ENCODE peak calls at places on chromosome 15, in ten cellular contexts. V is sigmoid colon, W is K562, U is stomach, E is H1, D is suprapubic skin, Y is esophagus muscularis mucosa, S is GM12878, T is upper lobe of left lung, P is HepG2. H is an unnamed sample.

GRCh38 chr15:24729760-24730159 is 54.2 kb downstream of the NPAP1 start:
- DNase-seq in V (no peak), W (no peak), U (no peak), E (no peak), D (no peak), Y (no peak), S (no peak), T (no peak), P (no peak), H (no peak)

GRCh38 chr15:42032376-42033213 is 11.8 kb upstream of the PLA2G4E start:
- DNase-seq in V (no peak), W (no peak), U (no peak), E (no peak), D (peak), Y (no peak), S (peak), T (no peak), P (no peak), H (no peak)

GRCh38 chr15:77532067-77532710 is 100.5 kb downstream of the LINGO1 start:
- DNase-seq in V (peak), W (no peak), U (no peak), E (no peak), D (no peak), Y (no peak), S (no peak), T (no peak), P (no peak), H (no peak)

GRCh38 chr15:37788767-37789391 is 145.6 kb upstream of the TMCO5A start:
- DNase-seq in V (no peak), W (no peak), U (no peak), E (no peak), D (no peak), Y (no peak), S (no peak), T (no peak), P (no peak), H (no peak)

GRCh38 chr15:64067564-64068030 is 21.3 kb upstream of the DAPK2 start:
- DNase-seq in V (peak), W (peak), U (peak), E (peak), D (no peak), Y (no peak), S (peak), T (no peak), P (peak), H (peak)

GRCh38 chr15:45522931-45523331 is 376 bp upstream of the SLC30A4 start:
- DNase-seq in V (no peak), W (no peak), U (no peak), E (no peak), D (peak), Y (no peak), S (no peak), T (no peak), P (no peak), H (no peak)

GRCh38 chr15:37028609-37029287 is 71.6 kb downstream of the MEIS2 start:
- DNase-seq in V (no peak), W (no peak), U (no peak), E (no peak), D (no peak), Y (no peak), S (no peak), T (no peak), P (no peak), H (no peak)

GRCh38 chr15:69393831-69394491 is 20.2 kb upstream of the KIF23 start:
- DNase-seq in V (no peak), W (no peak), U (no peak), E (no peak), D (no peak), Y (no peak), S (no peak), T (no peak), P (no peak), H (no peak)

GRCh38 chr15:91208366-91208765 is 108.3 kb downstream of the SV2B start:
- DNase-seq in V (no peak), W (no peak), U (no peak), E (no peak), D (no peak), Y (no peak), S (no peak), T (no peak), P (no peak), H (no peak)

GRCh38 chr15:52143862-52144261 is 31.3 kb upstream of the BCL2L10 start:
- DNase-seq in V (no peak), W (peak), U (no peak), E (no peak), D (no peak), Y (no peak), S (no peak), T (no peak), P (peak), H (no peak)

GRCh38 chr15:95259965-95260364 is 1028.6 kb downstream of the MCTP2 start:
- DNase-seq in V (no peak), W (peak), U (peak), E (no peak), D (no peak), Y (no peak), S (no peak), T (no peak), P (no peak), H (no peak)

GRCh38 chr15:27463699-27464098 is 492.7 kb downstream of the GABRG3 start:
- DNase-seq in V (no peak), W (no peak), U (no peak), E (no peak), D (no peak), Y (peak), S (no peak), T (no peak), P (no peak), H (no peak)

GRCh38 chr15:92076536-92076935 is 223.0 kb downstream of the SLCO3A1 start:
- DNase-seq in V (no peak), W (no peak), U (no peak), E (no peak), D (peak), Y (no peak), S (no peak), T (no peak), P (no peak), H (no peak)

GRCh38 chr15:33021806-33022389 is 172.6 kb downstream of the FMN1 start:
- DNase-seq in V (no peak), W (peak), U (no peak), E (no peak), D (no peak), Y (no peak), S (no peak), T (no peak), P (peak), H (no peak)

GRCh38 chr15:90603893-90604292 is 74.2 kb downstream of the CRTC3 start:
- DNase-seq in V (no peak), W (no peak), U (peak), E (no peak), D (no peak), Y (no peak), S (no peak), T (no peak), P (no peak), H (peak)

GRCh38 chr15:44968475-44968874 is 12.0 kb downstream of the TERB2 start:
- DNase-seq in V (no peak), W (no peak), U (no peak), E (no peak), D (no peak), Y (no peak), S (no peak), T (no peak), P (no peak), H (no peak)

GRCh38 chr15:81091889-81092558 is 42.0 kb upstream of the CFAP161 start:
- DNase-seq in V (no peak), W (peak), U (no peak), E (no peak), D (no peak), Y (no peak), S (no peak), T (no peak), P (peak), H (no peak)

GRCh38 chr15:100020181-100020580 is 286.9 kb upstream of the LYSMD4 start:
- DNase-seq in V (no peak), W (no peak), U (no peak), E (peak), D (peak), Y (no peak), S (no peak), T (no peak), P (no peak), H (no peak)

GRCh38 chr15:80550910-80551265 is 144.2 kb upstream of the ABHD17C start:
- DNase-seq in V (no peak), W (no peak), U (no peak), E (no peak), D (no peak), Y (no peak), S (no peak), T (no peak), P (no peak), H (no peak)

GRCh38 chr15:22933641-22934061 is 46.5 kb downstream of the CYFIP1 start:
- DNase-seq in V (no peak), W (no peak), U (peak), E (no peak), D (no peak), Y (no peak), S (no peak), T (no peak), P (no peak), H (no peak)

GRCh38 chr15:64635486-64635815 is 139.9 kb downstream of the RBPMS2 start:
- DNase-seq in V (peak), W (no peak), U (peak), E (no peak), D (no peak), Y (no peak), S (peak), T (no peak), P (peak), H (no peak)

GRCh38 chr15:45474799-45475198 is 47.8 kb downstream of the SLC30A4 start:
- DNase-seq in V (no peak), W (no peak), U (no peak), E (no peak), D (no peak), Y (no peak), S (no peak), T (no peak), P (no peak), H (no peak)

GRCh38 chr15:63908986-63909385 is 75.2 kb upstream of the HERC1 start:
- DNase-seq in V (no peak), W (no peak), U (no peak), E (no peak), D (no peak), Y (no peak), S (no peak), T (no peak), P (no peak), H (no peak)

GRCh38 chr15:38702178-38702912 is 137.7 kb upstream of the RASGRP1 start:
- DNase-seq in V (no peak), W (no peak), U (peak), E (no peak), D (no peak), Y (no peak), S (no peak), T (no peak), P (peak), H (peak)

GRCh38 chr15:79433610-79434009 is 1.5 kb downstream of the MINAR1 start:
- DNase-seq in V (no peak), W (no peak), U (no peak), E (peak), D (no peak), Y (peak), S (no peak), T (no peak), P (no peak), H (no peak)

GRCh38 chr15:39502048-39502447 is 78.8 kb upstream of the THBS1 start:
- DNase-seq in V (no peak), W (no peak), U (no peak), E (no peak), D (no peak), Y (peak), S (no peak), T (no peak), P (no peak), H (no peak)

GRCh38 chr15:35499723-35500122 is 46.2 kb downstream of the DPH6 start:
- DNase-seq in V (no peak), W (no peak), U (no peak), E (no peak), D (no peak), Y (no peak), S (no peak), T (no peak), P (no peak), H (no peak)

GRCh38 chr15:90838066-90838465 is 30.3 kb upstream of the FURIN start:
- DNase-seq in V (no peak), W (no peak), U (no peak), E (no peak), D (no peak), Y (no peak), S (no peak), T (no peak), P (no peak), H (peak)

GRCh38 chr15:84590406-84590805 is 10.4 kb upstream of the ZSCAN2 start:
- DNase-seq in V (no peak), W (no peak), U (no peak), E (no peak), D (no peak), Y (no peak), S (no peak), T (no peak), P (no peak), H (no peak)

GRCh38 chr15:41790169-41790568 is 15.9 kb downstream of the MAPKBP1 start:
- DNase-seq in V (no peak), W (peak), U (no peak), E (no peak), D (no peak), Y (no peak), S (no peak), T (no peak), P (no peak), H (no peak)

GRCh38 chr15:90414408-90415028 is 26.5 kb downstream of the IQGAP1 start:
- DNase-seq in V (no peak), W (no peak), U (no peak), E (no peak), D (no peak), Y (no peak), S (no peak), T (no peak), P (no peak), H (no peak)

GRCh38 chr15:69793436-69793782 is 304.3 kb downstream of the TLE3 start:
- DNase-seq in V (no peak), W (no peak), U (no peak), E (no peak), D (no peak), Y (no peak), S (no peak), T (no peak), P (no peak), H (no peak)

DNA sequence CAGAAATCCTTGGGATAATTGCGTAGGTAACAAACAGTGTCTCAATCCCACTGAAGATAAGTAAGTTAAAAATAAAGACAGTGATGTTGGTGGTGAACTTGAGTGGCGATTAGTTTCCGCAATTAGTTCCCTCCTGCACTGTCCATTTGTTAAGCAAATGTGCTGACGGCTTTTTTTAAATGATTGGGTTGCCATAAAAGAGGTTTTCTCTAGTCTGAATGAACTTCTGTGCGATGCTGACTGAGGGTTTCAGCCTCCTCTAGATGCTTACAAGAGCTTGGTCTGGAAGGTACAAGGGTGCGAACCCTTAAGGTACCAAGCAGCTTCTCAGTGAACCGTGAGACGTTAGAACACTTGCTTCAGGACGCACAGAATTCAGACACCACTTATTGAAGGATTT is 746 bp downstream of the MCTP2 start:
- DNase-seq in V (no peak), W (no peak), U (no peak), E (no peak), D (no peak), Y (no peak), S (peak), T (no peak), P (no peak), H (no peak)
- TF ChIP-seq POLR2AphosphoS5 in V (no peak), W (no peak), U (no peak), E (no peak), D (no peak), Y (no peak), S (no peak), T (no peak), P (no peak), H (no peak)

DNA sequence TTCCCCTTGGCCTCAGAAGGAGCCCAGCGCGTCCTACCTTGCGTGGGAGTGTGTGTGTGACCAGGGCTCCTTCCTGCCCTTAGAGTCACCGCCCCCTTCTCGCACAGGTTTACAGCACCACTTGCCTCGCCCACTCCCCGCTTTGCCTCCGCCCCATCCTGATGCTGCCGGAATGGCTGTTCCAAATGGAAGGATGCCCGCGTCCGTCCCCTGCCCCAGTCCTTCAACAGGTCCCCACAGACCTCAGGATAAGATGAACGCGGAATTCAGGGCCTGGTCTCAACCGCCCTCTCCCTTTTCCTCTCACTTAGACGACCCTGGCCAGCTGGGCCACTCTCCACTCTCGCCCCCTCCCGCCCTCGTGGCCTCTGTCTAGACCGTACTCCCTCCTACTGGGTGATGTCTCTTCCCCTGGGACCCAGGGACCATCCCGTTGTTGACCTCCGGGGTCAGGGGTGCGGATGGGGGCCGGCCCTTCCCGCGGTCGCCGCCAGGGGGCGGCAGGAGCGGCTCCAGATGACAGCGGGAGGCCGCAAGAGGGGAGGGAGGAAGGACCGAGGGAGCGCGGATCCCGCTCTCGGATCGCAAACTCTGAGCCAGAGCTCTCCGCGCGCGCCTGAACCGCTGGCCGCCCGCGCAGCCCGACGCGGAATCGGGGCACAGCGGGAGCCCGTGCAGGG is at the start of gene THSD4:
- DNase-seq in V (peak), W (peak), U (peak), E (peak), D (no peak), Y (no peak), S (no peak), T (peak), P (peak), H (peak)
- TF ChIP-seq EP300 in V (no peak), W (no peak), U (no peak), E (peak), D (no peak), Y (no peak), S (no peak), T (no peak), P (no peak), H (no peak)

GRCh38 chr15:55942332-55942731 is 51.1 kb downstream of the NEDD4 start:
- DNase-seq in V (no peak), W (no peak), U (no peak), E (no peak), D (no peak), Y (no peak), S (no peak), T (no peak), P (no peak), H (no peak)
- TF ChIP-seq POLR2A in V (no peak), W (no peak), U (no peak), E (no peak), D (no peak), Y (no peak), S (no peak), T (no peak), P (no peak), H (no peak)

DNA sequence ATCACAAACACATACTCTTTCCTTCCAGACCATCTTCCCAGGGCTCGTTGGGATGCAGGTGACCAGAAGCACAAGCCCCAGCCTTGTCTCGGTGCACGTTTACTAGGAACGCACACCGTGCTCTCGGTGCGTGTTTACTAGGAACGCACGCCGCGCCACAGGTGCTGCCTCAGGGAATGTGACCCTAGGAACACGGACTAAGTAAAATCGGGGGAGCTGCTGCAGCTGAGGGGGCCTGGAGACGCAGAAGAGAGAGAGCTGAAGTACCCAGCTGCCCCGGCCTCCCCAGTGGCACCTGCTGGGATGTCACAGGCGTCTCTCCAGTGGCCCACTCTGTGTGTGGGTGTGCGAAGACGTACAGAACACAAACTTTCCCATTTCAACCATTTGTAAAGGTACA is 91.0 kb upstream of the SNRPA1 start:
- DNase-seq in V (no peak), W (no peak), U (no peak), E (no peak), D (no peak), Y (no peak), S (no peak), T (no peak), P (no peak), H (no peak)
- TF ChIP-seq POLR2AphosphoS5 in V (no peak), W (no peak), U (no peak), E (no peak), D (no peak), Y (no peak), S (no peak), T (no peak), P (no peak), H (no peak)

GRCh38 chr15:62760506-62760905 is 282.0 kb upstream of the TPM1 start:
- DNase-seq in V (no peak), W (no peak), U (no peak), E (no peak), D (no peak), Y (no peak), S (no peak), T (no peak), P (no peak), H (no peak)
- TF ChIP-seq EP300 in V (no peak), W (no peak), U (no peak), E (no peak), D (no peak), Y (no peak), S (no peak), T (no peak), P (no peak), H (no peak)

DNA sequence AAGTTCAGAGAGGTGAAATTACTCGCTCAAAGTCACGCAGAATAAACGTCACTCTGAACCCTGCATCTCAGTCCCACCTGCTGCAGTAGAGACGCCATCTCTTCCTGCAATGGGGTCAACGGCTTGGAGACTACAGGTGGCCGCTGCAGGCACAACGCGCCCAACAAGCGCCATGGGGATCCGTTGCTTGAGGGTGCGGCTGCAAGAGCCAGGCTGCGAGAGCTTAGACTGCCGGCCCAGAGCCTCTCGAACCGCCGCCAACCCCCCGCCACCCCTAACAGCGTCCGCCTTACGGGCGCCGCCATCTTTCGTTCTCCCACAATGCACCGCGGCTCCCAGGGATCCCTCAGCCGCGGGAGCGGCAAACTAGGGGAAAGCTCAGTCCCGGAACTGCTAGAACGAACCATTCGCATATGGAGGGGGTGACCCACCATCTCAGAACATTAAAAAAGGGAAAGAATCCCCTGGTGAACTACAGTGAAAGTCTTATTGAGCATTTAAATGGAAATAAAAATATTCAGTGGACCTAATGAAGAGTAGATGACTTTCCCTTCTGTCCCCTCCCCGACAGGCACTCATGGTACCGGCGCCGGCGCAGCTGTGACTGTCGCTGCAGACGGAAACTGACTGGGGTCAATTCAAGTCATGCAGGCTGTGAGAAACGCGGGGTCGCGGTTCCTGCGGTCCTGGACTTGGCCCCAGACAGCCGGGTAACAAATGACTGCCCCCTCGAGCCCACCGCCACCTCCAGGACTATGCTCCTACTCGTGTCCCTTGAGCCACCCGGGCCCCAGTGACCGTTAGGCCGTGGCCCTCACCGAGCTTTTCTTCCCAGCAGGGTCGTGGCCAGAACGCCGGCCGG is at the start of the genes MRPL46 and MRPS11:
- DNase-seq in V (peak), W (peak), U (peak), E (peak), D (peak), Y (peak), S (peak), T (peak), P (peak), H (peak)
- TF ChIP-seq POLR2A in V (no peak), W (peak), U (no peak), E (peak), D (no peak), Y (no peak), S (peak), T (no peak), P (peak), H (peak)